ENCODE peak calls at places on chromosomes 3 and 15, in six cellular contexts. G is LHCN-M2, Y is EH, B is pulmonary artery endothelial cell, H is retina, L is HTR-8/SVneo. I is an unnamed sample.

GRCh38 chr3:49906004-49906860 is 2.6 kb upstream of the MST1R start:
- DNase-seq in H (peak), L (peak), G (peak), B (no peak), Y (peak), I (no peak)

GRCh38 chr3:186057594-186057993 is 51.3 kb downstream of the ETV5 start:
- DNase-seq in B (no peak), Y (peak), L (peak), G (peak), H (no peak), I (no peak)

GRCh38 chr3:37174532-37175126 is at the start of gene LRRFIP2:
- DNase-seq in G (peak), H (no peak), L (no peak), Y (peak), B (no peak), I (no peak)

GRCh38 chr15:55267401-55268053 is 22.1 kb downstream of the RAB27A start:
- DNase-seq in Y (peak), L (no peak), B (no peak), H (no peak), G (no peak), I (no peak)

GRCh38 chr3:172256101-172256687 is 192.1 kb downstream of the GHSR start:
- DNase-seq in Y (peak), B (no peak), H (no peak), G (peak), L (no peak), I (no peak)

GRCh38 chr3:147370316-147370715 is 36.0 kb downstream of the ZIC4 start:
- DNase-seq in L (no peak), Y (no peak), B (no peak), H (peak), G (no peak), I (no peak)

GRCh38 chr15:40410476-40410875 is 4.9 kb downstream of the IVD start:
- DNase-seq in L (no peak), Y (no peak), H (no peak), B (no peak), G (no peak), I (no peak)

GRCh38 chr15:84840741-84841429 is 23.7 kb downstream of the ALPK3 start:
- DNase-seq in Y (peak), L (no peak), B (no peak), G (peak), H (no peak), I (no peak)

GRCh38 chr3:30256474-30256873 is 349.9 kb upstream of the TGFBR2 start:
- DNase-seq in B (no peak), H (no peak), G (no peak), Y (peak), L (peak), I (no peak)

GRCh38 chr15:84570164-84570692 is 30.6 kb upstream of the ZSCAN2 start:
- DNase-seq in B (no peak), G (peak), Y (peak), H (peak), L (peak), I (no peak)

GRCh38 chr3:164640586-164640985 is 437.7 kb downstream of the SI start:
- DNase-seq in L (no peak), G (peak), B (no peak), H (no peak), Y (peak), I (no peak)

GRCh38 chr3:186757214-186757613 is 26.2 kb upstream of the EIF4A2 start:
- DNase-seq in B (no peak), L (no peak), Y (no peak), H (no peak), G (no peak), I (no peak)

GRCh38 chr15:96223939-96224338 is 106.6 kb upstream of the NR2F2 start:
- DNase-seq in B (no peak), L (no peak), G (no peak), H (no peak), Y (no peak), I (no peak)

GRCh38 chr15:95259965-95260364 is 1028.6 kb downstream of the MCTP2 start:
- DNase-seq in G (no peak), B (peak), Y (no peak), L (no peak), H (peak), I (no peak)

GRCh38 chr15:76204916-76205460 is 106.3 kb downstream of the ETFA start:
- DNase-seq in Y (no peak), G (no peak), H (no peak), B (no peak), L (no peak), I (no peak)

GRCh38 chr3:66037330-66037985 is 1.3 kb downstream of the MAGI1 start:
- DNase-seq in Y (peak), B (no peak), H (peak), L (no peak), G (peak), I (no peak)

GRCh38 chr3:127856801-127857200 is 34.5 kb upstream of the MGLL start:
- DNase-seq in G (no peak), H (no peak), B (no peak), L (no peak), Y (no peak), I (no peak)

GRCh38 chr15:22808240-22808639 is 21.8 kb downstream of the NIPA1 start:
- DNase-seq in G (no peak), Y (no peak), B (no peak), L (no peak), H (no peak), I (no peak)

I was measured in glomerular endothelial cell.